ENCODE peak calls at places on chromosomes 12 and 14, in four cellular contexts. L is RWPE1; T is activated naive CD4-positive, alpha-beta T cell treated with anti-CD3 and anti-CD28 coated beads, Interleukin-2, amount 50 U/mL, for 16 hours; E is ovary. C is an unnamed sample.

GRCh38 chr14:58749066-58749669 is 111.4 kb downstream of the DACT1 start:
- DNase-seq in E (no peak), L (peak), T (no peak), C (no peak)

GRCh38 chr14:105738638-105739037 is 212.3 kb downstream of the TMEM121 start:
- DNase-seq in E (no peak), L (no peak), T (no peak), C (no peak)

GRCh38 chr12:130917607-130918006 is 36.1 kb upstream of the ADGRD1 start:
- DNase-seq in L (no peak), T (no peak), E (no peak), C (no peak)

GRCh38 chr14:65038966-65039365 is 52.3 kb downstream of the FNTB start:
- DNase-seq in E (no peak), T (no peak), L (no peak), C (no peak)

GRCh38 chr12:45407188-45407850 is 191.4 kb downstream of the ANO6 start:
- DNase-seq in E (peak), L (no peak), T (no peak), C (no peak)

GRCh38 chr14:103733651-103734050 is 18.0 kb downstream of the ZFYVE21 start:
- DNase-seq in E (no peak), T (no peak), L (no peak), C (no peak)

GRCh38 chr12:30788754-30789153 is 34.0 kb upstream of the CAPRIN2 start:
- DNase-seq in L (no peak), T (no peak), E (no peak), C (no peak)

GRCh38 chr12:5433081-5433839 is 1.4 kb downstream of the NTF3 start:
- DNase-seq in E (no peak), T (no peak), L (no peak), C (no peak)

GRCh38 chr14:49920935-49921334 is 28.1 kb downstream of the ARF6 start:
- DNase-seq in L (no peak), E (no peak), T (no peak), C (no peak)

GRCh38 chr12:43914923-43915468 is 79.1 kb downstream of the TMEM117 start:
- DNase-seq in E (no peak), T (no peak), L (no peak), C (no peak)

GRCh38 chr12:79691299-79692248 is 810 bp upstream of the PAWR start:
- DNase-seq in T (no peak), E (no peak), L (peak), C (no peak)

GRCh38 chr12:3534511-3534910 is 43.5 kb downstream of the PRMT8 start:
- DNase-seq in T (no peak), E (no peak), L (no peak), C (no peak)

GRCh38 chr12:124028560-124028935 is 55.5 kb downstream of the ZNF664 start:
- DNase-seq in E (no peak), L (no peak), T (no peak), C (no peak)

GRCh38 chr14:75460402-75460801 is 32.6 kb downstream of the JDP2 start:
- DNase-seq in L (no peak), E (no peak), T (no peak), C (no peak)

GRCh38 chr12:50732591-50732990 is 31.3 kb upstream of the ATF1 start:
- DNase-seq in L (peak), T (no peak), E (no peak), C (no peak)

GRCh38 chr14:79568566-79568965 is 642.7 kb downstream of the DIO2 start:
- DNase-seq in T (no peak), E (no peak), L (no peak), C (no peak)

GRCh38 chr14:99548285-99548684 is 55.7 kb downstream of the CCDC85C start:
- DNase-seq in L (no peak), T (no peak), E (no peak), C (no peak)

GRCh38 chr14:68148276-68148675 is 328.7 kb downstream of the RAD51B start:
- DNase-seq in L (no peak), E (no peak), T (no peak), C (no peak)

GRCh38 chr14:75119056-75119455 is 7.8 kb downstream of the NEK9 start:
- DNase-seq in E (no peak), T (no peak), L (no peak), C (no peak)

GRCh38 chr12:78149459-78149858 is 318.8 kb downstream of the NAV3 start:
- DNase-seq in T (no peak), L (no peak), E (no peak), C (no peak)

GRCh38 chr12:51890135-51890464 is 2.2 kb downstream of the ANKRD33 start:
- DNase-seq in L (no peak), T (no peak), E (no peak), C (no peak)

GRCh38 chr12:132025526-132025925 is 75.8 kb downstream of the EP400 start:
- DNase-seq in L (no peak), E (no peak), T (no peak), C (peak)

GRCh38 chr12:65532744-65533143 is 254.3 kb downstream of the MSRB3 start:
- DNase-seq in E (no peak), T (no peak), L (no peak), C (no peak)

GRCh38 chr14:73780896-73781295 is 66.7 kb upstream of the PNMA1 start:
- DNase-seq in L (no peak), T (no peak), E (no peak), C (no peak)

GRCh38 chr14:33879684-33880286 is 71.1 kb downstream of the EGLN3 start:
- DNase-seq in L (no peak), E (no peak), T (no peak), C (no peak)

GRCh38 chr14:31950760-31951637 is 126.1 kb upstream of the ARHGAP5 start:
- DNase-seq in L (peak), E (peak), T (no peak), C (no peak)

GRCh38 chr14:54127526-54127925 is 170.9 kb upstream of the BMP4 start:
- DNase-seq in T (no peak), L (no peak), E (no peak), C (no peak)

GRCh38 chr14:101575581-101575980 is 14.3 kb downstream of the DIO3 start:
- DNase-seq in T (no peak), E (no peak), L (no peak), C (no peak)

C was measured in activated effector memory CD4-positive, alpha-beta T cell treated with anti-CD3 and anti-CD28 coated beads, Interleukin-2, amount 50 U/mL, for 16 hours.